ENCODE peak calls at places on chromosomes 12 and 14, in six cellular contexts. G, R, M, E, I and N are unnamed samples.

GRCh38 chr12:13537623-13538022 is 341.1 kb downstream of the EMP1 start:
- ATAC-seq in R (no peak), G (peak; percentile 87), M (no peak), I (no peak), E (no peak), N (no peak)

GRCh38 chr12:98516184-98516873 is 939 bp downstream of the TMPO start:
- ATAC-seq in E (peak; percentile 52), G (peak; percentile 64), M (peak; percentile 66), R (peak; percentile 64), I (peak; percentile 77), N (peak; percentile 41)

GRCh38 chr12:101889216-101889752 is 11.9 kb downstream of the DRAM1 start:
- ATAC-seq in E (no peak), I (no peak), R (no peak), G (no peak), M (no peak), N (no peak)

GRCh38 chr14:32654106-32654505 is 284.6 kb upstream of the NPAS3 start:
- ATAC-seq in E (peak; percentile 29), I (no peak), M (no peak), G (peak; percentile 53), R (no peak), N (no peak)

GRCh38 chr14:90301122-90301521 is 30.6 kb downstream of the NRDE2 start:
- ATAC-seq in R (no peak), I (no peak), M (no peak), E (no peak), G (no peak), N (peak; percentile 26)

GRCh38 chr12:114414031-114414865 is 8.3 kb upstream of the TBX5 start:
- ATAC-seq in E (no peak), M (no peak), G (no peak), I (no peak), R (no peak), N (no peak)

GRCh38 chr12:128811806-128812205 is 12.0 kb downstream of the SLC15A4 start:
- ATAC-seq in I (no peak), E (no peak), G (peak; percentile 37), R (no peak), M (no peak), N (no peak)

GRCh38 chr12:51318846-51319570 is 5.0 kb downstream of the BIN2 start:
- ATAC-seq in M (peak; percentile 7), R (no peak), I (peak; percentile 53), E (no peak), G (peak; percentile 62), N (no peak)

GRCh38 chr12:123931686-123932321 is 40.8 kb downstream of the CCDC92 start:
- ATAC-seq in E (no peak), I (no peak), R (no peak), G (no peak), M (no peak), N (no peak)

GRCh38 chr12:2616763-2617162 is 178.0 kb upstream of the FKBP4 start:
- ATAC-seq in M (no peak), I (no peak), R (no peak), E (peak; percentile 17), G (no peak), N (no peak)

GRCh38 chr12:26028953-26029740 is 70.7 kb downstream of the RASSF8 start:
- ATAC-seq in I (peak; percentile 83), G (peak; percentile 58), E (no peak), M (peak; percentile 35), R (peak; percentile 56), N (peak; percentile 28)

GRCh38 chr14:43369710-43370109 is 1137.4 kb downstream of the FSCB start:
- ATAC-seq in G (no peak), I (no peak), M (no peak), E (no peak), R (no peak), N (no peak)

GRCh38 chr12:100279159-100279558 is 12.2 kb downstream of the SCYL2 start:
- ATAC-seq in M (peak; percentile 83), E (peak; percentile 37), I (no peak), R (no peak), G (no peak), N (no peak)

GRCh38 chr12:51855586-51856428 is 7.3 kb upstream of the FIGNL2 start:
- ATAC-seq in E (peak; percentile 91), R (peak; percentile 26), M (no peak), G (no peak), I (peak; percentile 68), N (peak; percentile 66)

GRCh38 chr14:32985881-32986280 is 47.2 kb downstream of the NPAS3 start:
- ATAC-seq in E (peak; percentile 55), G (no peak), R (no peak), M (peak; percentile 64), I (no peak), N (peak; percentile 53)

GRCh38 chr12:1328385-1328784 is 266.0 kb downstream of the FBXL14 start:
- ATAC-seq in M (peak; percentile 48), I (peak; percentile 82), R (no peak), E (no peak), G (no peak), N (no peak)

GRCh38 chr12:28127455-28127854 is 62.8 kb upstream of the CCDC91 start:
- ATAC-seq in E (no peak), G (no peak), M (no peak), I (no peak), R (no peak), N (no peak)

GRCh38 chr12:132824053-132824452 is 4.6 kb downstream of the GOLGA3 start:
- ATAC-seq in I (no peak), E (no peak), M (no peak), R (no peak), G (no peak), N (no peak)

GRCh38 chr12:104852102-104852501 is 106.0 kb downstream of the SLC41A2 start:
- ATAC-seq in I (no peak), M (no peak), R (no peak), E (no peak), G (no peak), N (no peak)

GRCh38 chr12:34304546-34304945 is 282.2 kb downstream of the ALG10 start:
- ATAC-seq in E (no peak), R (no peak), I (no peak), M (no peak), G (no peak), N (no peak)
- H3K9me3 ChIP-seq in E (no peaks in the 10 kb centered on the region), R (no peaks in the 10 kb centered on the region), I (no peaks in the 10 kb centered on the region), M (no peaks in the 10 kb centered on the region), G (no peaks in the 10 kb centered on the region), N (no peaks in the 10 kb centered on the region)

GRCh38 chr12:46259071-46259470 is 9.8 kb downstream of the SLC38A1 start:
- ATAC-seq in G (no peak), E (peak; percentile 45), I (no peak), R (no peak), M (no peak), N (no peak)

GRCh38 chr12:46260913-46261476 is 7.8 kb downstream of the SLC38A1 start:
- ATAC-seq in I (no peak), M (no peak), R (no peak), G (no peak), E (no peak), N (no peak)

GRCh38 chr12:46259713-46260112 is 9.1 kb downstream of the SLC38A1 start:
- ATAC-seq in R (no peak), I (no peak), M (peak; percentile 40), G (peak; percentile 10), E (no peak), N (no peak)

GRCh38 chr12:46261658-46262057 is 7.2 kb downstream of the SLC38A1 start:
- ATAC-seq in E (no peak), I (no peak), M (no peak), R (no peak), G (no peak), N (no peak)

DNA sequence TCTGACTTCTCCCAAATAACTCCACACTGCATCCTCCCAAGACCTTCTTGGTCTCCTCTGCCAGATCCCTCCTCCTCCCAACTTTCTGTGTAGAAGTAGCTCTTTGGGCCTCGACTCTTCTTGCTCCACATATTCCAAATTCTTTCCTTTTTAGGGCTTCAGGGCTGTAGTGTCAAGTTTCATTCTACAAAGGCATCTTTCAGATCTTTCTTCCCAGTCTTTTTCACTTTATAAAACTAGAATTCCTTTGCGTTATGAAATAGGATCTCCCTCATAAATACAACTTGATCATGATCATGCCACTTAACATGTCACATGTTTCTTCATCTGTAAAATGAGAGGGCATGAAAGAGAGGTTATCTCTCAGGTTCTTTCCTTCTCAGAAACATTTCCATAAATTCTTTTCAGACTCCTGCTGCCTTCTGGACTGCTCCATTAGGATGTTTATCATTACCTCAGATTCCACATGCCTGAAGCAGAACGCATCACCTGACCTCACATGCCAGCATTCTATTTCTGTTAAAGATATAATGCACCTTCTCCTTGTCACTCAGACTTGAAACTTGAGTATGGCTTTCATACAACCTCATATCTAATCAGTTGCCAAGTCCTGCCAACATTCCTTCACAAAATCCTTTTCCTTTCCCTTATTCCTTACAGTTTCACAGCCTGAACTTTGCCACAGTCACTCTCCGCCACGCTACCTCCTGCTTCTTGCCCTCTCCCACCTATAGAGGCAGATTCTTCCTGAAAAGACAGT is 8.5 kb downstream of the SLC38A1 start:
- ATAC-seq in I (no peak), G (no peak), M (no peak), R (no peak), E (peak; percentile 30), N (peak; percentile 35)
- H3K4me3 ChIP-seq in I (no peak overlapping the region), G (no peak overlapping the region), M (no peak overlapping the region), R (no peak overlapping the region), E (no peak overlapping the region), N (no peak overlapping the region)

GRCh38 chr14:68476965-68477455 is 315.9 kb downstream of the ZFP36L1 start:
- ATAC-seq in G (peak; percentile 9), M (no peak), R (no peak), I (no peak), E (no peak), N (no peak)

GRCh38 chr14:68473794-68474193 is 319.1 kb downstream of the ZFP36L1 start:
- ATAC-seq in M (no peak), G (no peak), I (no peak), E (no peak), R (no peak), N (no peak)

GRCh38 chr14:68474741-68475140 is 318.1 kb downstream of the ZFP36L1 start:
- ATAC-seq in G (no peak), E (no peak), M (no peak), R (no peak), I (no peak), N (no peak)

GRCh38 chr14:68475802-68476201 is 317.1 kb downstream of the ZFP36L1 start:
- ATAC-seq in M (no peak), E (no peak), G (no peak), I (no peak), R (no peak), N (no peak)

DNA sequence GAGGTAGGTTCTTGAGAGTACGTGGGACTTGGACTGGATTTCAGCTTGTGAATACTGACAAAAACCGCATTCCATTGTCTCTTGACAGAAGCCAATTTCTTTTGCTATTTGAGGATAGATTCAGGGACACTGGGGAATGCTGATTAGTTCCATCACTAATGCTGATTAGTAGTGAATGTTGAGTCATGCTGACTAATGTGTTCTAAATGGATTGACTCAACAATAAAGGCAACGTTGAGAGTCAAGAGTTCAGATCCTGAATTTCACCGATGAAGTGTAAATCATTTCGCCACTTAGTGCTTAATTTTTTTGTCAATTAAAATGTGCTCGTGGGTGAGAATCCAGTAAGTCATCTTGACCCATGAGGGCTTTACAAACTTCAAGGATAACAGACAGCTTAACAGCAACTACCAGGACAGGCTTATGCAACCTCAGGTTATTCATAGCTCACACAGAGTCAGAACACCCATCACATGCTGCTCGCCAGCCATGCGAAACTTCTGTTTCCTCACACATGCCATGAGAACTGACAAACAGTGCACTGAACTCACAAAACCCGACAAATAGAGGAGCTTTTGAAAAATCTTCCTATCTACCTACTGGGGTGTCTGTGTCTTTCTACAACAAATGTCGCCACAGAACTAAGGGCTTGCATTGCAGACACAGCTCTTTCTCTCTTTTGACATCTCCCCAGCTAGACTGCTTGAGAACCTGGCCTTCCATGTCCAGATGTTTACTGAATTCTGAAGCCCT is 316.5 kb downstream of the ZFP36L1 start:
- ATAC-seq in M (no peak), G (peak; percentile 96), R (peak; percentile 44), I (peak; percentile 86), E (no peak), N (peak; percentile 88)
- TF ChIP-seq EP300 in M (no peak), G (peak; percentile 70), R (no peak), I (no peak), E (no peak), N (no peak)

GRCh38 chr12:34393821-34394150 is 371.5 kb downstream of the ALG10 start:
- ATAC-seq in I (no peak), G (no peak), R (no peak), E (no peak), M (no peak), N (no peak)
- H3K9me3 ChIP-seq in I (no peaks in the 10 kb centered on the region), G (peaks cover 2% of the 10 kb centered on the region), R (no peaks in the 10 kb centered on the region), E (no peaks in the 10 kb centered on the region), M (no peaks in the 10 kb centered on the region), N (peaks cover 100% of the 10 kb centered on the region)